ENCODE peak calls at places on chromosomes 16 and 17, in seven cellular contexts. N, K, B, M, O, I and D are unnamed samples.

GRCh38 chr17:83012873-83013778 is 66.3 kb upstream of the METRNL start:
- DNase-seq in O (no peak), B (no peak), M (no peak), K (no peak), N (no peak), I (no peak), D (no peak)

GRCh38 chr16:21150375-21151001 is at the start of gene DNAH3:
- DNase-seq in I (peak), K (peak), M (peak), N (no peak), B (no peak), O (peak), D (no peak)

GRCh38 chr17:79749156-79749815 is 18.5 kb downstream of the ENPP7 start:
- DNase-seq in O (no peak), N (no peak), B (no peak), M (no peak), I (no peak), K (no peak), D (no peak)

GRCh38 chr16:21589551-21589950 is 9.8 kb upstream of the METTL9 start:
- DNase-seq in M (no peak), K (no peak), O (no peak), N (no peak), B (no peak), I (no peak), D (no peak)

GRCh38 chr16:3776316-3776715 is 59.0 kb upstream of the TRAP1 start:
- DNase-seq in N (no peak), B (no peak), K (no peak), M (no peak), I (no peak), O (no peak), D (no peak)

GRCh38 chr16:53912155-53912554 is 208.2 kb downstream of the FTO start:
- DNase-seq in N (peak), K (no peak), M (peak), I (no peak), B (no peak), O (no peak), D (no peak)

GRCh38 chr17:74598346-74599022 is 6.4 kb upstream of the CD300LD start:
- DNase-seq in N (no peak), O (no peak), B (no peak), M (no peak), I (no peak), K (no peak), D (no peak)

GRCh38 chr16:68244903-68245853 is at the start of gene PLA2G15:
- DNase-seq in I (peak), K (peak), B (peak), M (peak), O (peak), N (peak), D (peak)

GRCh38 chr16:30780021-30780420 is 7.0 kb downstream of the ZNF629 start:
- DNase-seq in I (no peak), N (no peak), M (no peak), O (no peak), B (no peak), K (no peak), D (no peak)

GRCh38 chr17:73950515-73950914 is 253.0 kb upstream of the RPL38 start:
- DNase-seq in M (no peak), K (no peak), N (no peak), I (no peak), B (no peak), O (no peak), D (no peak)

GRCh38 chr17:39662551-39663339 is 2.4 kb upstream of the TCAP start:
- DNase-seq in I (no peak), M (no peak), O (peak), K (no peak), B (no peak), N (no peak), D (peak)

GRCh38 chr17:44108440-44109311 is 14.8 kb downstream of the HDAC5 start:
- DNase-seq in N (no peak), B (no peak), O (peak), I (no peak), M (no peak), K (no peak), D (peak)